ENCODE peak calls at places on chromosomes 6 and 20, in ten cellular contexts. C is NCI-H1436; G is activated CD4-positive, CD25-positive, alpha-beta regulatory T cell; V is PC-3; A is trophoblast cell; R is astrocyte of the cerebellum; Z is nephron progenitor cell; M is germinal center; Y is DMS53; D is activated CD8-positive, alpha-beta T cell treated with anti-CD3 and anti-CD28 coated beads for 36 hours. O is an unnamed sample.

GRCh38 chr20:7161690-7162089 is 394.2 kb downstream of the BMP2 start:
- DNase-seq in C (no peak), G (no peak), V (peak; percentile 51), A (no peak), R (peak; percentile 9), Z (no peak), M (no peak), Y (peak; percentile 72), D (peak; percentile 1), O (no peak)

GRCh38 chr6:136326038-136326561 is 36.5 kb upstream of the BCLAF1 start:
- DNase-seq in C (peak; percentile 64), G (no peak), V (no peak), A (peak; percentile 23), R (no peak), Z (no peak), M (no peak), Y (peak; percentile 97), D (no peak), O (peak; percentile 26)

GRCh38 chr6:79947191-79948173 is at the start of gene ELOVL4:
- DNase-seq in C (peak; percentile 81), G (no peak), V (peak; percentile 77), A (no peak), R (peak; percentile 23), Z (peak; percentile 81), M (peak; percentile 42), Y (peak; percentile 86), D (peak; percentile 82), O (peak; percentile 91)

GRCh38 chr20:56607061-56607704 is 21.9 kb upstream of the TFAP2C start:
- DNase-seq in C (no peak), G (no peak), V (peak; percentile 65), A (no peak), R (no peak), Z (no peak), M (no peak), Y (no peak), D (no peak), O (no peak)

GRCh38 chr20:18058661-18059467 is 1.1 kb upstream of the OVOL2 start:
- DNase-seq in C (peak; percentile 48), G (no peak), V (peak; percentile 86), A (peak; percentile 17), R (no peak), Z (peak; percentile 60), M (no peak), Y (peak; percentile 96), D (no peak), O (peak; percentile 81)

GRCh38 chr6:154187714-154188113 is 148.7 kb downstream of the OPRM1 start:
- DNase-seq in C (no peak), G (no peak), V (no peak), A (no peak), R (no peak), Z (no peak), M (no peak), Y (no peak), D (no peak), O (no peak)

GRCh38 chr6:33578588-33579011 is 1.5 kb downstream of the BAK1 start:
- DNase-seq in C (no peak), G (no peak), V (no peak), A (no peak), R (no peak), Z (no peak), M (peak; percentile 64), Y (no peak), D (peak; percentile 63), O (no peak)

GRCh38 chr6:85923013-85923430 is 280.3 kb upstream of the SYNCRIP start:
- DNase-seq in C (peak; percentile 29), G (no peak), V (peak; percentile 72), A (peak; percentile 25), R (peak; percentile 23), Z (peak; percentile 14), M (no peak), Y (peak; percentile 81), D (peak; percentile 13), O (peak; percentile 81)

GRCh38 chr20:23350855-23351838 is 556 bp downstream of the NXT1 start:
- DNase-seq in C (peak; percentile 18), G (peak; percentile 25), V (peak; percentile 57), A (peak; percentile 32), R (no peak), Z (peak; percentile 59), M (peak; percentile 45), Y (peak; percentile 78), D (peak; percentile 84), O (peak; percentile 7)

GRCh38 chr6:30154709-30155521 is 6.1 kb downstream of the TRIM10 start:
- DNase-seq in C (no peak), G (no peak), V (peak; percentile 93), A (no peak), R (peak; percentile 49), Z (no peak), M (no peak), Y (peak; percentile 52), D (no peak), O (no peak)

GRCh38 chr6:97151611-97152010 is 131.4 kb downstream of the MMS22L start:
- DNase-seq in C (no peak), G (no peak), V (no peak), A (no peak), R (no peak), Z (no peak), M (no peak), Y (no peak), D (no peak), O (no peak)